ENCODE peak calls at places on chromosomes 6 and 20, in nine cellular contexts. Q, P, G, X, L, I, A, F and B are unnamed samples.

GRCh38 chr6:149043476-149044130 is 273.9 kb upstream of the TAB2 start:
- DNase-seq in L (no peak), F (no peak), Q (no peak), G (peak), P (no peak), I (peak), X (no peak), A (no peak), B (no peak)

GRCh38 chr20:33569290-33570094 is 79.6 kb downstream of the CBFA2T2 start:
- DNase-seq in A (no peak), P (no peak), L (no peak), F (no peak), Q (no peak), X (peak), I (no peak), G (no peak), B (no peak)

GRCh38 chr20:34525709-34526416 is 9.6 kb downstream of the DYNLRB1 start:
- DNase-seq in G (peak), P (no peak), L (peak), A (peak), Q (no peak), X (peak), I (no peak), F (peak), B (peak)

GRCh38 chr6:84583784-84584183 is 180.6 kb downstream of the TBX18 start:
- DNase-seq in Q (no peak), I (no peak), G (no peak), F (no peak), P (no peak), A (no peak), X (no peak), L (no peak), B (no peak)

GRCh38 chr6:152750694-152751093 is at the start of gene VIP:
- DNase-seq in F (peak), I (peak), L (no peak), Q (no peak), X (peak), A (no peak), P (no peak), G (peak), B (no peak)

GRCh38 chr20:11454966-11455799 is 462.5 kb upstream of the BTBD3 start:
- DNase-seq in P (no peak), G (peak), A (no peak), Q (no peak), X (peak), I (peak), L (no peak), F (peak), B (no peak)

GRCh38 chr20:54207743-54208491 is at the start of gene PFDN4:
- DNase-seq in Q (peak), A (peak), P (peak), F (peak), X (peak), L (peak), G (peak), I (peak), B (peak)

GRCh38 chr6:57303931-57304681 is 13.3 kb upstream of the PRIM2 start:
- DNase-seq in P (no peak), F (peak), G (no peak), I (no peak), Q (no peak), L (no peak), X (no peak), A (no peak), B (no peak)

GRCh38 chr6:33566182-33567084 is 13.6 kb downstream of the BAK1 start:
- DNase-seq in G (no peak), X (peak), Q (no peak), I (no peak), A (no peak), L (no peak), F (no peak), P (no peak), B (no peak)

GRCh38 chr6:125749864-125750691 is 646 bp downstream of the HEY2 start:
- DNase-seq in A (no peak), L (no peak), F (no peak), X (no peak), I (peak), P (no peak), G (no peak), Q (peak), B (no peak)

GRCh38 chr6:100257661-100258395 is 206.9 kb downstream of the SIM1 start:
- DNase-seq in F (peak), I (no peak), L (no peak), P (no peak), G (no peak), A (no peak), X (peak), Q (no peak), B (no peak)

GRCh38 chr6:158002951-158003853 is 21.5 kb downstream of the SYNJ2 start:
- DNase-seq in Q (no peak), P (no peak), G (peak), X (peak), A (peak), L (peak), I (no peak), F (peak), B (no peak)

GRCh38 chr6:12806811-12807210 is 90.2 kb downstream of the PHACTR1 start:
- DNase-seq in I (no peak), G (no peak), A (no peak), L (no peak), F (no peak), Q (no peak), P (no peak), X (no peak), B (no peak)

GRCh38 chr20:58938078-58938477 is 43.0 kb upstream of the NELFCD start:
- DNase-seq in P (no peak), L (no peak), A (no peak), F (no peak), G (no peak), X (no peak), Q (no peak), I (no peak), B (no peak)

GRCh38 chr6:16755544-16755943 is 5.7 kb downstream of the ATXN1 start:
- DNase-seq in P (no peak), X (no peak), L (no peak), F (no peak), I (no peak), G (no peak), Q (no peak), A (no peak), B (no peak)

GRCh38 chr6:90194371-90194841 is 102.2 kb downstream of the BACH2 start:
- DNase-seq in I (no peak), L (no peak), G (no peak), A (no peak), F (peak), X (peak), Q (no peak), P (no peak), B (no peak)

GRCh38 chr6:149028767-149029405 is 282.1 kb downstream of the UST start:
- DNase-seq in P (peak), L (no peak), Q (peak), A (peak), I (peak), X (peak), F (peak), G (peak), B (no peak)

GRCh38 chr20:10131612-10132345 is 86.9 kb upstream of the SNAP25 start:
- DNase-seq in G (peak), I (no peak), A (peak), L (no peak), Q (no peak), P (peak), F (peak), X (peak), B (no peak)

GRCh38 chr6:21767891-21768659 is 174.5 kb downstream of the SOX4 start:
- DNase-seq in L (no peak), X (peak), P (no peak), G (no peak), I (no peak), F (peak), Q (no peak), A (no peak), B (no peak)

GRCh38 chr6:34673079-34673478 is 23.5 kb downstream of the ILRUN start:
- DNase-seq in Q (no peak), X (no peak), A (no peak), F (no peak), L (no peak), P (no peak), I (no peak), G (no peak), B (no peak)

GRCh38 chr6:133917781-133918180 is 28.9 kb downstream of the TCF21 start:
- DNase-seq in G (no peak), A (no peak), Q (no peak), I (no peak), X (no peak), F (no peak), L (no peak), P (no peak), B (no peak)

GRCh38 chr6:119096683-119097310 is 18.3 kb upstream of the FAM184A start:
- DNase-seq in Q (no peak), I (peak), F (no peak), L (peak), A (peak), G (peak), P (peak), X (peak), B (no peak)

GRCh38 chr6:118171852-118172251 is 264.8 kb downstream of the SLC35F1 start:
- DNase-seq in I (no peak), A (no peak), L (no peak), P (no peak), G (no peak), F (no peak), Q (no peak), X (peak), B (no peak)

GRCh38 chr6:167825759-167826229 is 917 bp upstream of the AFDN start:
- DNase-seq in L (no peak), A (peak), P (no peak), X (peak), F (peak), Q (peak), G (peak), I (peak), B (no peak)

GRCh38 chr6:136210450-136211165 is 39.5 kb downstream of the MTFR2 start:
- DNase-seq in Q (no peak), F (no peak), A (no peak), X (peak), L (no peak), P (no peak), I (no peak), G (no peak), B (no peak)

GRCh38 chr20:57037689-57038088 is 228.8 kb downstream of the BMP7 start:
- DNase-seq in P (no peak), G (no peak), I (no peak), A (no peak), X (no peak), L (no peak), Q (no peak), F (no peak), B (no peak)